ENCODE peak calls at places on chromosomes 5 and 9, in nine cellular contexts. A is stimulated activated CD4-positive, alpha-beta T cell treated with anti-CD3 and anti-CD28 coated beads, Interleukin-4, amount 100 ng/mL, for 24 hours; I is amygdala; T is T follicular helper cell; D is fibroblast of the aortic adventitia; U is cardiac fibroblast; Z is epithelial cell of prostate; F is NCI-H774; P is CD4-positive, alpha-beta T cell. G is an unnamed sample.

GRCh38 chr5:157857821-157858526 is 971 bp downstream of the CLINT1 start:
- DNase-seq in A (peak), I (no peak), T (no peak), D (peak), U (peak), Z (no peak), F (no peak), P (no peak), G (no peak)

GRCh38 chr5:139641116-139642080 is 6.8 kb upstream of the CXXC5 start:
- DNase-seq in A (no peak), I (no peak), T (no peak), D (no peak), U (no peak), Z (no peak), F (no peak), P (no peak), G (no peak)

GRCh38 chr5:149221731-149222342 is 49.8 kb upstream of the AFAP1L1 start:
- DNase-seq in A (no peak), I (no peak), T (no peak), D (peak), U (peak), Z (no peak), F (no peak), P (no peak), G (no peak)

GRCh38 chr9:97529363-97530076 is 28.1 kb downstream of the TMOD1 start:
- DNase-seq in A (peak), I (no peak), T (no peak), D (peak), U (peak), Z (no peak), F (no peak), P (no peak), G (peak)

GRCh38 chr5:109928046-109928445 is 238.3 kb downstream of the MAN2A1 start:
- DNase-seq in A (no peak), I (no peak), T (no peak), D (no peak), U (no peak), Z (no peak), F (no peak), P (no peak), G (no peak)

GRCh38 chr9:35801328-35802128 is 10.1 kb downstream of the NPR2 start:
- DNase-seq in A (no peak), I (no peak), T (no peak), D (no peak), U (no peak), Z (no peak), F (no peak), P (no peak), G (no peak)

GRCh38 chr5:74105126-74105780 is 479.3 kb downstream of the ARHGEF28 start:
- DNase-seq in A (no peak), I (no peak), T (no peak), D (peak), U (no peak), Z (no peak), F (no peak), P (no peak), G (no peak)

GRCh38 chr5:126414874-126415502 is 8.2 kb upstream of the GRAMD2B start:
- DNase-seq in A (no peak), I (peak), T (no peak), D (peak), U (peak), Z (no peak), F (no peak), P (no peak), G (peak)

GRCh38 chr9:124149992-124150391 is 107.8 kb upstream of the NEK6 start:
- DNase-seq in A (no peak), I (no peak), T (no peak), D (no peak), U (no peak), Z (no peak), F (no peak), P (no peak), G (no peak)

GRCh38 chr5:81194633-81195333 is 38.3 kb upstream of the CKMT2 start:
- DNase-seq in A (peak), I (peak), T (peak), D (peak), U (peak), Z (no peak), F (no peak), P (peak), G (peak)

GRCh38 chr5:96329886-96330531 is 103.0 kb downstream of the PCSK1 start:
- DNase-seq in A (no peak), I (no peak), T (no peak), D (no peak), U (peak), Z (no peak), F (no peak), P (no peak), G (no peak)

GRCh38 chr9:31030741-31031202 is 1353.7 kb upstream of the ACO1 start:
- DNase-seq in A (no peak), I (no peak), T (no peak), D (peak), U (peak), Z (no peak), F (no peak), P (no peak), G (no peak)

GRCh38 chr5:4065472-4066320 is 470.1 kb downstream of the IRX1 start:
- DNase-seq in A (no peak), I (no peak), T (no peak), D (no peak), U (no peak), Z (no peak), F (no peak), P (no peak), G (no peak)

GRCh38 chr9:20043461-20043860 is 254.6 kb upstream of the SLC24A2 start:
- DNase-seq in A (no peak), I (no peak), T (no peak), D (no peak), U (no peak), Z (no peak), F (no peak), P (no peak), G (no peak)

GRCh38 chr9:77284616-77285015 is 107.3 kb downstream of the VPS13A start:
- DNase-seq in A (no peak), I (no peak), T (no peak), D (no peak), U (no peak), Z (no peak), F (no peak), P (no peak), G (no peak)